ENCODE peak calls at places on chromosomes 11 and 22, in four cellular contexts. G, S, M and U are unnamed samples. For H3K27me3, the result is how much of the 10 kb centered on the place peaks cover.

GRCh38 chr22:38452373-38453064 is 2.5 kb downstream of the KCNJ4 start:
- DNase-seq in S (no peak), G (no peak), M (no peak), U (no peak)

GRCh38 chr11:123213307-123213708 is 18.3 kb upstream of the CLMP start:
- DNase-seq in S (no peak), G (no peak), M (no peak), U (no peak)

GRCh38 chr11:111329306-111330204 is 31.2 kb downstream of the POU2AF3 start:
- DNase-seq in M (no peak), S (no peak), G (no peak), U (no peak)

GRCh38 chr11:8168485-8169257 is at the start of gene RIC3:
- DNase-seq in G (no peak), M (no peak), S (no peak), U (no peak)

GRCh38 chr11:14012836-14013235 is 50.3 kb downstream of the SPON1 start:
- DNase-seq in M (no peak), G (no peak), S (no peak), U (no peak)

GRCh38 chr22:47176573-47177333 is 414.3 kb downstream of the TBC1D22A start:
- DNase-seq in S (no peak), G (no peak), M (no peak), U (no peak)

GRCh38 chr11:78933361-78933760 is 358.7 kb upstream of the NARS2 start:
- DNase-seq in M (no peak), S (no peak), G (no peak), U (no peak)

GRCh38 chr11:88555018-88555828 is 217.7 kb upstream of the CTSC start:
- DNase-seq in M (no peak), G (peak), S (no peak), U (peak)

GRCh38 chr11:48141475-48142100 is 75.0 kb upstream of the OR4B1 start:
- DNase-seq in M (no peak), S (no peak), G (no peak), U (no peak)

GRCh38 chr22:46024136-46024840 is 47.3 kb upstream of the WNT7B start:
- DNase-seq in S (no peak), G (no peak), M (no peak), U (no peak)

GRCh38 chr22:49628351-49629023 is 199.2 kb downstream of the BRD1 start:
- DNase-seq in M (no peak), G (no peak), S (no peak), U (no peak)

GRCh38 chr22:20053407-20054033 is 26.5 kb upstream of the DGCR8 start:
- DNase-seq in M (no peak), S (no peak), G (no peak), U (no peak)

GRCh38 chr11:126139541-126140091 is 71.8 kb downstream of the RPUSD4 start:
- DNase-seq in S (no peak), G (no peak), M (no peak), U (no peak)

GRCh38 chr11:66951927-66952337 is 6.3 kb downstream of the PC start:
- DNase-seq in M (no peak), S (no peak), G (no peak), U (no peak)

GRCh38 chr22:39437836-39438704 is 18.7 kb upstream of the MGAT3 start:
- DNase-seq in G (no peak), S (no peak), M (no peak), U (no peak)

GRCh38 chr11:71253794-71254193 is 1.4 kb upstream of the SHANK2 start:
- DNase-seq in S (no peak), G (no peak), M (no peak), U (no peak)

GRCh38 chr22:36277482-36278291 is 24.8 kb downstream of the APOL1 start:
- DNase-seq in S (peak), M (peak), G (peak), U (no peak)

GRCh38 chr11:93054279-93054678 is 84.8 kb downstream of the MTNR1B start:
- DNase-seq in M (no peak), S (no peak), G (no peak), U (no peak)

GRCh38 chr11:70670684-70671034 is 272.3 kb downstream of the CTTN start:
- DNase-seq in S (no peak), M (no peak), G (no peak), U (no peak)

GRCh38 chr11:64097468-64098317 is 62.0 kb downstream of the FLRT1 start:
- DNase-seq in G (no peak), S (no peak), M (no peak), U (no peak)

GRCh38 chr11:48013269-48013901 is 33.0 kb downstream of the PTPRJ start:
- DNase-seq in G (no peak), S (peak), M (no peak), U (no peak)

DNA sequence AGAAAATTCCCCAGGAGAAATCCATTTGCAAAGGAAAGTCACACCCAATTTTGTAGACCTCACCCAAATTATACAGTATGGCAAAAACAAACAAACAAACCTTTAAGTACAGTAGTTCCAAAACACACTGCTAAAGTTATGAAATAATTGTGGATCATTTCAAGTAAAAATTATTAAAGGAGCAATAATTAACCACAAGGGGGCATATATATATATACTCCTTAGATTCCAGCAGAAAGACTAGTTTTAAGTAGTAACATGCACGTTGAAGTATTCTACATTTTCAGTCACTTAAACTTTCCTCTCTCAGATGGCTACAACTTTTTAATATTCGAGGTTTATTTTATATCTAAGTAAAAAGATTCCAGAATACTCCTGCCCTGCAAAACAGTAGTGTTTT is 26.8 kb downstream of the RNF141 start:
- DNase-seq in S (no peak), M (no peak), G (no peak), U (no peak)
- TF ChIP-seq CTCF in S (no peak), M (peak), G (peak), U (peak)

DNA sequence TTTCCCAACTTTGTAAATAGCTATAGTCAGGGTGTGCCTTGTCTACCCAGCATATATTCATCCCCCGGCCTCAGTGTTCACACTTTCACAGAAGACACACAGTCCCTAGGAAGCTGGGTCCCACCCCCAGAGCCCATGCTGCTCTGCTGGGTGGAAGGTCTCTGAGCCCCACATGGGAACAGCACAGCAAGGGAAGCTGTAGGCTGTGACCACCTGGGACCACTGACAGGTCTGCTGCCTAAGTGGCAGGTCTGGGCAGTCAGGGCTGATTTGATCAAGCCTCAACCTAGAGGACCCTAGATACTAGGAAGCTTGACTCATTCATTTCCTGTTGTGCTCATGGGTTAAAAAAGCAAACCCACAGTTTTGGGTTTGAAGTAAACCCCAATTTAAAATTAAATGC is 16.8 kb downstream of the IL10RA start:
- DNase-seq in S (no peak), M (peak), G (no peak), U (no peak)
- H3K27me3 ChIP-seq in S (under half), M (under half), G (under half), U (under half)

DNA sequence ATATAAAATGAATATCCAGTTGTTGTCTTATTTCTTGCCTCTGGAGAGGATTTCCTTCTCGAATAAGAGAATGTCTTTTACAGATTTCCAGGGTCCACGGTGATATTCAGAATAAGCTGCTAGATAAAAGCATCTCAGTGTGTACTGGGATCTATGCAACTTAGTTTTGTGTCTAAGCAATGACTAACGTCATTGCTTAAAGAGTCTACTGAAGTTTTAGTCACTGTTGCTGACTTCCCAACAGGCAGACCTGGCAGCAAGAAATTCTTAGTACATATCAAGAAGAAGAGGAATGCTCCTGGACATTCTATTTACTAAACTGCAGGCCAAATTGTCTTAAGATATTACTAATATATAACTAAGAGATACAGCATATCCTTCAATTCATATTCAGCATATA is 70.3 kb downstream of the SOX6 start:
- DNase-seq in S (no peak), M (no peak), G (no peak), U (no peak)
- TF ChIP-seq TCF7L2 in S (no peak), M (no peak), G (no peak), U (no peak)

GRCh38 chr11:1448166-1448825 is 38.3 kb downstream of the MOB2 start:
- DNase-seq in M (no peak), G (no peak), S (no peak), U (no peak)
- TF ChIP-seq CTCF in M (peak), G (no peak), S (peak), U (no peak)